ENCODE peak calls at places on chromosomes 16 and 17, in nine cellular contexts. Q is NT2/D1, N is HCT116, H is mammary epithelial cell, R is kidney, G is neuronal stem cell, V is SK-N-SH, I is neural progenitor cell, O is astrocyte. Y is an unnamed sample. For H3K4me1, the result is how much of the 10 kb centered on the place peaks cover.

GRCh38 chr17:38702900-38703741 is 2.0 kb upstream of the MLLT6 start:
- DNase-seq in G (no peak), V (no peak), O (no peak), H (no peak), I (no peak), N (no peak), Q (no peak), R (peak), Y (no peak)

GRCh38 chr16:25838724-25839186 is 147.0 kb downstream of the HS3ST4 start:
- DNase-seq in O (peak), I (peak), G (peak), R (no peak), Q (peak), H (peak), N (peak), V (peak), Y (peak)

GRCh38 chr17:32241521-32242094 is 24.0 kb upstream of the RHBDL3 start:
- DNase-seq in H (no peak), N (no peak), Q (no peak), O (no peak), R (no peak), I (no peak), G (no peak), V (no peak), Y (no peak)

GRCh38 chr17:59287452-59287851 is 44.0 kb upstream of the YPEL2 start:
- DNase-seq in H (peak), I (no peak), G (no peak), Q (no peak), O (peak), N (peak), V (no peak), R (no peak), Y (no peak)

GRCh38 chr17:39629494-39629880 is 2.7 kb downstream of the PPP1R1B start:
- DNase-seq in G (no peak), I (no peak), R (no peak), H (no peak), V (no peak), O (no peak), N (no peak), Q (no peak), Y (no peak)

GRCh38 chr17:1714488-1714979 is 4.4 kb upstream of the TLCD2 start:
- DNase-seq in V (peak), N (peak), H (peak), R (peak), O (peak), G (peak), Q (peak), I (peak), Y (peak)

GRCh38 chr17:28907052-28907438 is 4.2 kb upstream of the DHRS13 start:
- DNase-seq in H (no peak), I (no peak), Q (no peak), G (no peak), R (no peak), V (no peak), O (no peak), N (no peak), Y (no peak)

GRCh38 chr17:56297142-56297541 is 143.9 kb downstream of the ANKFN1 start:
- DNase-seq in I (no peak), Q (no peak), H (no peak), R (no peak), N (no peak), O (peak), G (no peak), V (no peak), Y (peak)

GRCh38 chr16:57314161-57314785 is 29.8 kb upstream of the PLLP start:
- DNase-seq in R (no peak), O (no peak), Q (no peak), I (no peak), V (no peak), H (peak), G (no peak), N (no peak), Y (no peak)

GRCh38 chr16:230949-231348 is 1.7 kb upstream of the LUC7L start:
- DNase-seq in I (no peak), G (no peak), R (no peak), H (no peak), N (no peak), O (no peak), Q (no peak), V (no peak), Y (no peak)

GRCh38 chr16:78094166-78094565 is 5.3 kb upstream of the WWOX start:
- DNase-seq in Q (no peak), V (no peak), H (no peak), I (no peak), N (no peak), G (no peak), O (no peak), R (no peak), Y (peak)

GRCh38 chr17:80413771-80414507 is 1.0 kb upstream of the ENDOV start:
- DNase-seq in G (no peak), I (no peak), R (no peak), H (peak), V (no peak), N (no peak), Q (no peak), O (no peak), Y (peak)

GRCh38 chr17:10216213-10216982 is 18.0 kb upstream of the GAS7 start:
- DNase-seq in R (no peak), N (no peak), Q (no peak), H (no peak), G (no peak), V (no peak), O (no peak), I (peak), Y (no peak)
- H3K9ac ChIP-seq in R (no peak), N (no peak), Q (no peak), H (no peak), G (peak), V (no peak), O (no peak), I (no peak), Y (no peak)

GRCh38 chr16:30090607-30091332 is 954 bp downstream of the TBX6 start:
- DNase-seq in O (no peak), I (no peak), H (no peak), V (no peak), G (no peak), Q (no peak), R (no peak), N (no peak), Y (no peak)

GRCh38 chr16:30094541-30095165 is 1.4 kb downstream of the YPEL3 start:
- DNase-seq in Q (no peak), R (no peak), V (no peak), H (no peak), G (peak), O (no peak), N (no peak), I (peak), Y (no peak)

GRCh38 chr16:30091474-30092372 is at the start of gene TBX6:
- DNase-seq in V (peak), O (peak), G (peak), R (peak), Q (peak), I (peak), N (peak), H (peak), Y (peak)

GRCh38 chr16:30095166-30096078 is 591 bp downstream of the YPEL3 start:
- DNase-seq in I (peak), H (no peak), G (no peak), Q (no peak), O (no peak), N (no peak), V (no peak), R (no peak), Y (no peak)

GRCh38 chr16:30092373-30093010 is 768 bp upstream of the TBX6 start:
- DNase-seq in G (peak), I (peak), O (peak), Q (peak), R (peak), H (no peak), V (peak), N (peak), Y (peak)
- H3K4me3 ChIP-seq in G (peak), I (peak), O (peak), Q (peak), R (peak), H (peak), V (peak), N (peak), Y (peak)

GRCh38 chr16:29820730-29821662 is 734 bp downstream of the MVP start:
- DNase-seq in Q (no peak), I (no peak), V (no peak), H (peak), N (no peak), G (no peak), R (peak), O (no peak), Y (peak)
- H3K4me1 ChIP-seq in Q (under half), I (under half), V (under half), H (half or more), N (half or more), G (under half), R (under half), O (half or more), Y (half or more)

GRCh38 chr17:17871913-17872312 is 35.1 kb upstream of the SREBF1 start:
- DNase-seq in N (no peak), G (no peak), O (no peak), H (no peak), Q (no peak), V (no peak), I (no peak), R (no peak), Y (no peak)

GRCh38 chr17:17873450-17873991 is 36.7 kb upstream of the SREBF1 start:
- DNase-seq in Q (no peak), R (no peak), I (no peak), V (no peak), H (no peak), G (no peak), O (no peak), N (no peak), Y (no peak)

GRCh38 chr17:17872468-17873345 is 35.9 kb upstream of the SREBF1 start:
- DNase-seq in N (no peak), V (no peak), H (no peak), I (no peak), G (no peak), Q (no peak), O (no peak), R (no peak), Y (no peak)

GRCh38 chr17:17868637-17869522 is 32.1 kb upstream of the SREBF1 start:
- DNase-seq in H (no peak), O (no peak), G (no peak), R (peak), Q (peak), I (peak), V (no peak), N (no peak), Y (no peak)

GRCh38 chr17:17870292-17870691 is 33.5 kb upstream of the SREBF1 start:
- DNase-seq in Q (no peak), R (no peak), G (no peak), V (no peak), N (no peak), O (no peak), H (no peak), I (no peak), Y (no peak)
- H3K9ac ChIP-seq in Q (no peak), R (no peak), G (no peak), V (no peak), N (no peak), O (no peak), H (no peak), I (no peak), Y (no peak)

DNA sequence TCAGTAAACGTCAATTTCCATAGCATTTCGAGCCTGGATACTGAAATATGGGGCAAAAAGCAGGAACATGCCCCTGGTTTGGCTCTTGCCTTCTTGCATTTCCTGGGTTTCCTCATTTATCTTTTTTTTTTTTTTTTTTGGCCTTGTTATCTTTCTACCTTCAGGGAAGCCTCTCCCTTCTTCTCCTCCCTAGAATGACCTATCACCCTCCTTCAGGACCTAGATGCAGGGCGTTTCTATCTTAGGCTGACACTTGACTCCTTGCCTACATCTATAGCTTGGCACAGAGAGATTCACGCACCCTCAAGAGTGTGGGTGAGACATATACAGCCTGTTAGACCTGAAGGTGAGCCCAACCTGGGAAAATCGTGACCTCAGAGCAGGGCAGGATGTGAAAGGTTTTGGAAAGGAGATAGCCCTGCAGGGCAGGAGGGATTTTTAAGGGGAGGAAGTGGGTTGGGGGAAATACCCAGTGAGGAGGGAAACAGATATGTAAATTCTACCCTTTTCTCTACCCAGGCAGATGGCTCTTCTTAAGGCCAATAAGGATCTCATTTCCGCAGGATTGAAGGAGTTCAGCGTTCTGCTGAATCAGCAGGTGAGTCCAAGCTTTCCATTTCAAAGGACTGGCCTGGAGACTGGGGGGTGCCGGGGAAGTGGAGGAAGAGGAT is at the start of gene AHSP:
- DNase-seq in O (no peak), G (no peak), V (no peak), I (no peak), N (no peak), R (no peak), Q (no peak), H (no peak), Y (no peak)
- H3K4me3 ChIP-seq in O (no peak), G (no peak), V (no peak), I (peak), N (no peak), R (peak), Q (peak), H (no peak), Y (peak)

GRCh38 chr16:67517178-67517492 is 11.5 kb upstream of the RIPOR1 start:
- DNase-seq in N (no peak), H (no peak), Q (no peak), V (no peak), O (no peak), G (no peak), I (no peak), R (no peak), Y (no peak)

GRCh38 chr16:67521095-67521804 is 7.4 kb upstream of the RIPOR1 start:
- DNase-seq in N (peak), H (peak), V (peak), Q (peak), R (peak), O (peak), I (peak), G (peak), Y (peak)

GRCh38 chr16:67517661-67518423 is 10.8 kb upstream of the RIPOR1 start:
- DNase-seq in G (no peak), H (no peak), O (no peak), R (peak), N (no peak), I (no peak), V (no peak), Q (no peak), Y (no peak)

GRCh38 chr16:67516296-67517177 is 12.1 kb upstream of the RIPOR1 start:
- DNase-seq in Q (no peak), N (no peak), O (peak), I (no peak), H (no peak), R (no peak), V (no peak), G (no peak), Y (peak)

GRCh38 chr16:67518676-67519075 is 10.0 kb upstream of the RIPOR1 start:
- DNase-seq in I (no peak), Q (no peak), N (no peak), O (no peak), H (no peak), G (no peak), V (no peak), R (no peak), Y (no peak)
- H3K4me1 ChIP-seq in I (under half), Q (under half), N (under half), O (under half), H (under half), G (under half), V (under half), R (under half), Y (under half)

DNA sequence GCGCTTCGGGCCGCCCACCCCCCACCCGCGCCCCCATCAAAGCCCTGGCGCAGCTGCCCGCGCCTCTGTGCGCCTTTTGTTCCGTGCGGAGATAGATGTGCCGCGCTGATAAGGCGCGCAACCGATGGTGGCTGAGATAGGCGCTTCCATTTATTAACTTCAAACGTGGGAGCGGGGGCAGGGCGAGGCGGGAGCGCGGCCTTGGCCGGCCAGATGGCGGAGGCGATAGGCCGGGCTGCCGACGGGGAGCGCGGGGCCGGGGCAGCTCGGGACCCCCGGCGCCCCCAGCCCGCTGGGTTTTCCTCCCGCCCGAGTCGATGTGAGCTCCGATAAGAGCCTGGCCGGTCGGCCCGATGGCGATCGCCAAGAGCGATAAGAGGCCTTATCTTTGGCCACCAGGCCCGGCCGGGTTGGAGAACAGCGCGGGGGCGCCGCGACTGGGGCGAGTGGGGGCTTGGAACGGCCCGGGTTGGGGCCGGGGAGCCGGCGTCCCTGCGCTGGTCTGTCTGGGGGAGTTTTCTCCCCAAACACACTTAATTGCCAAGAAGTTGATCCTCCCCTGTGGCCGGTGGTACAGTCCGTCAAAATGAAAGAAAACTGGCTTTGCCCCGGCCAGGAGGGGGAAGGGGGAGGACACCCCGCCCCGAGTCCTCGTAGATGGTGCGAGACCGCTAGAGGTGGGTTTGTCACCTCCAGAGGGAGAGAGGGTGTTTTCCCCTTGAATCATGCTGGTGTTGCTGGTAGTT is 2.7 kb downstream of the ZFPM1 start:
- DNase-seq in Q (no peak), O (peak), H (peak), I (peak), V (peak), R (no peak), N (peak), G (no peak), Y (peak)
- H3K9ac ChIP-seq in Q (peak), O (peak), H (no peak), I (no peak), V (peak), R (peak), N (peak), G (peak), Y (peak)

GRCh38 chr17:77707546-77707945 is 251.0 kb upstream of the TNRC6C start:
- DNase-seq in V (no peak), Q (no peak), G (no peak), R (no peak), H (no peak), I (no peak), N (no peak), O (no peak), Y (no peak)
- H3K4me3 ChIP-seq in V (no peak), Q (no peak), G (no peak), R (no peak), H (no peak), I (no peak), N (no peak), O (no peak), Y (no peak)

Y was measured in adipocyte.